ENCODE peak calls at places on chromosomes 2 and 18, in nine cellular contexts. One of them, this sample, is unnamed.

GRCh38 chr2:178194600-178195389 is 483 bp downstream of the OSBPL6 start:
- DNase-seq in A549: no peak
- DNase-seq in naive thymus-derived CD4-positive, alpha-beta T cell: peak
- DNase-seq in CD8-positive, alpha-beta memory T cell: no peak
- DNase-seq in psoas muscle: peak
- DNase-seq in heart right ventricle: peak
- DNase-seq in esophagus muscularis mucosa: no peak
- DNase-seq in mesenchymal stem cell: peak
- DNase-seq in A673: peak
- DNase-seq in this sample: peak

GRCh38 chr2:216694826-216695217 is 527 bp downstream of the IGFBP5 start:
- DNase-seq in A549: no peak
- DNase-seq in psoas muscle: no peak
- DNase-seq in heart right ventricle: no peak
- DNase-seq in naive thymus-derived CD4-positive, alpha-beta T cell: no peak
- DNase-seq in esophagus muscularis mucosa: no peak
- DNase-seq in mesenchymal stem cell: no peak
- DNase-seq in A673: no peak
- DNase-seq in CD8-positive, alpha-beta memory T cell: no peak
- DNase-seq in this sample: no peak

GRCh38 chr18:65725421-65726050 is 25.3 kb upstream of the CDH7 start:
- DNase-seq in mesenchymal stem cell: peak
- DNase-seq in esophagus muscularis mucosa: no peak
- DNase-seq in A673: peak
- DNase-seq in CD8-positive, alpha-beta memory T cell: no peak
- DNase-seq in A549: no peak
- DNase-seq in psoas muscle: no peak
- DNase-seq in naive thymus-derived CD4-positive, alpha-beta T cell: no peak
- DNase-seq in heart right ventricle: peak
- DNase-seq in this sample: no peak

GRCh38 chr2:196431957-196432356 is 207.6 kb upstream of the CCDC150 start:
- DNase-seq in esophagus muscularis mucosa: no peak
- DNase-seq in psoas muscle: no peak
- DNase-seq in heart right ventricle: no peak
- DNase-seq in CD8-positive, alpha-beta memory T cell: no peak
- DNase-seq in mesenchymal stem cell: peak
- DNase-seq in A549: peak
- DNase-seq in A673: peak
- DNase-seq in naive thymus-derived CD4-positive, alpha-beta T cell: no peak
- DNase-seq in this sample: no peak

GRCh38 chr2:236840857-236841256 is 244.8 kb upstream of the COPS8 start:
- DNase-seq in mesenchymal stem cell: no peak
- DNase-seq in psoas muscle: no peak
- DNase-seq in naive thymus-derived CD4-positive, alpha-beta T cell: no peak
- DNase-seq in heart right ventricle: peak
- DNase-seq in A549: no peak
- DNase-seq in CD8-positive, alpha-beta memory T cell: no peak
- DNase-seq in esophagus muscularis mucosa: no peak
- DNase-seq in A673: no peak
- DNase-seq in this sample: peak

GRCh38 chr18:48949051-48949605 is 1.6 kb downstream of the SMAD7 start:
- DNase-seq in naive thymus-derived CD4-positive, alpha-beta T cell: no peak
- DNase-seq in esophagus muscularis mucosa: no peak
- DNase-seq in psoas muscle: peak
- DNase-seq in CD8-positive, alpha-beta memory T cell: peak
- DNase-seq in mesenchymal stem cell: peak
- DNase-seq in A549: no peak
- DNase-seq in A673: peak
- DNase-seq in heart right ventricle: peak
- DNase-seq in this sample: peak

GRCh38 chr18:72675394-72675793 is 131.3 kb upstream of the CBLN2 start:
- DNase-seq in esophagus muscularis mucosa: no peak
- DNase-seq in A549: no peak
- DNase-seq in CD8-positive, alpha-beta memory T cell: no peak
- DNase-seq in A673: no peak
- DNase-seq in mesenchymal stem cell: no peak
- DNase-seq in heart right ventricle: no peak
- DNase-seq in naive thymus-derived CD4-positive, alpha-beta T cell: no peak
- DNase-seq in psoas muscle: no peak
- DNase-seq in this sample: no peak

GRCh38 chr2:118865106-118865505 is 17.7 kb upstream of the EN1 start:
- DNase-seq in mesenchymal stem cell: peak
- DNase-seq in CD8-positive, alpha-beta memory T cell: no peak
- DNase-seq in esophagus muscularis mucosa: no peak
- DNase-seq in psoas muscle: no peak
- DNase-seq in A549: peak
- DNase-seq in A673: peak
- DNase-seq in naive thymus-derived CD4-positive, alpha-beta T cell: no peak
- DNase-seq in heart right ventricle: peak
- DNase-seq in this sample: no peak

GRCh38 chr2:221572821-221573429 is 821 bp upstream of the EPHA4 start:
- DNase-seq in A673: peak
- DNase-seq in esophagus muscularis mucosa: no peak
- DNase-seq in mesenchymal stem cell: peak
- DNase-seq in heart right ventricle: peak
- DNase-seq in A549: peak
- DNase-seq in naive thymus-derived CD4-positive, alpha-beta T cell: peak
- DNase-seq in psoas muscle: peak
- DNase-seq in CD8-positive, alpha-beta memory T cell: no peak
- DNase-seq in this sample: peak

GRCh38 chr2:174704647-174705046 is 59.6 kb downstream of the CHRNA1 start:
- DNase-seq in A673: no peak
- DNase-seq in CD8-positive, alpha-beta memory T cell: no peak
- DNase-seq in psoas muscle: no peak
- DNase-seq in mesenchymal stem cell: peak
- DNase-seq in heart right ventricle: no peak
- DNase-seq in esophagus muscularis mucosa: no peak
- DNase-seq in A549: no peak
- DNase-seq in naive thymus-derived CD4-positive, alpha-beta T cell: no peak
- DNase-seq in this sample: no peak

GRCh38 chr2:216283038-216283900 is 89.0 kb downstream of the MARCHF4 start:
- DNase-seq in A549: peak
- DNase-seq in A673: peak
- DNase-seq in psoas muscle: no peak
- DNase-seq in heart right ventricle: no peak
- DNase-seq in mesenchymal stem cell: no peak
- DNase-seq in esophagus muscularis mucosa: no peak
- DNase-seq in naive thymus-derived CD4-positive, alpha-beta T cell: no peak
- DNase-seq in CD8-positive, alpha-beta memory T cell: no peak
- DNase-seq in this sample: no peak

GRCh38 chr2:167689444-167689843 is 558.0 kb downstream of the STK39 start:
- DNase-seq in A549: no peak
- DNase-seq in psoas muscle: no peak
- DNase-seq in naive thymus-derived CD4-positive, alpha-beta T cell: no peak
- DNase-seq in A673: peak
- DNase-seq in esophagus muscularis mucosa: no peak
- DNase-seq in heart right ventricle: no peak
- DNase-seq in mesenchymal stem cell: no peak
- DNase-seq in CD8-positive, alpha-beta memory T cell: no peak
- DNase-seq in this sample: no peak

GRCh38 chr2:101766337-101766736 is 68.8 kb downstream of the MAP4K4 start:
- DNase-seq in heart right ventricle: no peak
- DNase-seq in CD8-positive, alpha-beta memory T cell: no peak
- DNase-seq in psoas muscle: no peak
- DNase-seq in A549: no peak
- DNase-seq in mesenchymal stem cell: no peak
- DNase-seq in naive thymus-derived CD4-positive, alpha-beta T cell: no peak
- DNase-seq in esophagus muscularis mucosa: no peak
- DNase-seq in A673: peak
- DNase-seq in this sample: no peak

GRCh38 chr2:1881998-1882397 is 137.7 kb upstream of the PXDN start:
- DNase-seq in CD8-positive, alpha-beta memory T cell: no peak
- DNase-seq in mesenchymal stem cell: no peak
- DNase-seq in heart right ventricle: no peak
- DNase-seq in esophagus muscularis mucosa: no peak
- DNase-seq in A549: no peak
- DNase-seq in naive thymus-derived CD4-positive, alpha-beta T cell: no peak
- DNase-seq in A673: no peak
- DNase-seq in psoas muscle: no peak
- DNase-seq in this sample: no peak

GRCh38 chr2:99974275-99974674 is 168.1 kb downstream of the AFF3 start:
- DNase-seq in esophagus muscularis mucosa: no peak
- DNase-seq in naive thymus-derived CD4-positive, alpha-beta T cell: no peak
- DNase-seq in psoas muscle: no peak
- DNase-seq in CD8-positive, alpha-beta memory T cell: no peak
- DNase-seq in A549: no peak
- DNase-seq in mesenchymal stem cell: peak
- DNase-seq in heart right ventricle: no peak
- DNase-seq in A673: no peak
- DNase-seq in this sample: no peak

GRCh38 chr2:20190862-20191713 is 33.8 kb downstream of the SDC1 start:
- DNase-seq in CD8-positive, alpha-beta memory T cell: no peak
- DNase-seq in psoas muscle: no peak
- DNase-seq in A673: no peak
- DNase-seq in heart right ventricle: no peak
- DNase-seq in mesenchymal stem cell: peak
- DNase-seq in esophagus muscularis mucosa: no peak
- DNase-seq in A549: peak
- DNase-seq in naive thymus-derived CD4-positive, alpha-beta T cell: no peak
- DNase-seq in this sample: no peak

GRCh38 chr18:11339121-11339520 is 189.8 kb upstream of the PIEZO2 start:
- DNase-seq in heart right ventricle: no peak
- DNase-seq in psoas muscle: no peak
- DNase-seq in A549: no peak
- DNase-seq in mesenchymal stem cell: no peak
- DNase-seq in CD8-positive, alpha-beta memory T cell: no peak
- DNase-seq in naive thymus-derived CD4-positive, alpha-beta T cell: no peak
- DNase-seq in A673: no peak
- DNase-seq in esophagus muscularis mucosa: no peak
- DNase-seq in this sample: no peak

GRCh38 chr2:210502997-210503621 is 26.6 kb upstream of the LANCL1 start:
- DNase-seq in esophagus muscularis mucosa: no peak
- DNase-seq in A549: peak
- DNase-seq in mesenchymal stem cell: peak
- DNase-seq in CD8-positive, alpha-beta memory T cell: peak
- DNase-seq in naive thymus-derived CD4-positive, alpha-beta T cell: no peak
- DNase-seq in psoas muscle: peak
- DNase-seq in A673: peak
- DNase-seq in heart right ventricle: peak
- DNase-seq in this sample: no peak

GRCh38 chr2:31980674-31981356 is 30.0 kb downstream of the MEMO1 start:
- DNase-seq in heart right ventricle: no peak
- DNase-seq in CD8-positive, alpha-beta memory T cell: no peak
- DNase-seq in A673: peak
- DNase-seq in naive thymus-derived CD4-positive, alpha-beta T cell: no peak
- DNase-seq in esophagus muscularis mucosa: no peak
- DNase-seq in mesenchymal stem cell: peak
- DNase-seq in psoas muscle: no peak
- DNase-seq in A549: peak
- DNase-seq in this sample: no peak

GRCh38 chr2:119223521-119224390 is at the start of gene STEAP3:
- DNase-seq in A549: peak
- DNase-seq in mesenchymal stem cell: peak
- DNase-seq in esophagus muscularis mucosa: no peak
- DNase-seq in CD8-positive, alpha-beta memory T cell: no peak
- DNase-seq in naive thymus-derived CD4-positive, alpha-beta T cell: no peak
- DNase-seq in A673: peak
- DNase-seq in heart right ventricle: peak
- DNase-seq in psoas muscle: peak
- DNase-seq in this sample: peak

GRCh38 chr18:24408496-24408895 is 10.9 kb upstream of the OSBPL1A start:
- DNase-seq in mesenchymal stem cell: no peak
- DNase-seq in heart right ventricle: no peak
- DNase-seq in psoas muscle: no peak
- DNase-seq in esophagus muscularis mucosa: no peak
- DNase-seq in naive thymus-derived CD4-positive, alpha-beta T cell: no peak
- DNase-seq in A673: no peak
- DNase-seq in CD8-positive, alpha-beta memory T cell: no peak
- DNase-seq in A549: no peak
- DNase-seq in this sample: no peak

GRCh38 chr2:222076978-222077690 is 221.7 kb downstream of the PAX3 start:
- DNase-seq in psoas muscle: no peak
- DNase-seq in CD8-positive, alpha-beta memory T cell: no peak
- DNase-seq in A549: no peak
- DNase-seq in naive thymus-derived CD4-positive, alpha-beta T cell: no peak
- DNase-seq in A673: no peak
- DNase-seq in esophagus muscularis mucosa: no peak
- DNase-seq in heart right ventricle: no peak
- DNase-seq in mesenchymal stem cell: no peak
- DNase-seq in this sample: no peak

GRCh38 chr2:225916692-225917091 is 517.2 kb downstream of the NYAP2 start:
- DNase-seq in A549: no peak
- DNase-seq in CD8-positive, alpha-beta memory T cell: no peak
- DNase-seq in naive thymus-derived CD4-positive, alpha-beta T cell: no peak
- DNase-seq in A673: no peak
- DNase-seq in heart right ventricle: no peak
- DNase-seq in psoas muscle: no peak
- DNase-seq in mesenchymal stem cell: no peak
- DNase-seq in esophagus muscularis mucosa: no peak
- DNase-seq in this sample: no peak
- H3K27ac ChIP-seq in A549: no peak
- H3K27ac ChIP-seq in CD8-positive, alpha-beta memory T cell: no peak
- H3K27ac ChIP-seq in naive thymus-derived CD4-positive, alpha-beta T cell: no peak
- H3K27ac ChIP-seq in A673: no peak
- H3K27ac ChIP-seq in heart right ventricle: no peak
- H3K27ac ChIP-seq in psoas muscle: no peak
- H3K27ac ChIP-seq in mesenchymal stem cell: no peak
- H3K27ac ChIP-seq in esophagus muscularis mucosa: no peak
- H3K27ac ChIP-seq in this sample: no peak

DNA sequence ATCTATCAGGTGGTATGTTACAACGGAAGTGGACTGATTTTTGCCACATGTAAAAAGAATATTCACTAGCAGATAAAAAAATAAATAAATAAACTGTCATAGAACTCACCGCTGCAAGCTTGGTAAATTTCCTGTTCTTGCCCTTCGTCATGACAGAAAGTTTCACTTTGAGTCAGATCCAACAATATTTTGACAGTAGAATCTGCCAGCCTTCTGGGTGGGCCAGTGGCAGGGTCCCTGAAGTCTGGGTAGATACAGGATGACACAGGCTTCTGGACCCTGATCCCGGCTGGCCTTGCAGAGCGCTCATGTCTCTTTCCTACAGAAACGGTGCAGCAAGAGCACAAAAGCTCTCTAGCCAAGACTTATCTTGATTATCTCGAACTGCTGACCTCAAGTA is 97.8 kb upstream of the PMAIP1 start:
- DNase-seq in A549: no peak
- DNase-seq in heart right ventricle: no peak
- DNase-seq in CD8-positive, alpha-beta memory T cell: no peak
- DNase-seq in esophagus muscularis mucosa: no peak
- DNase-seq in psoas muscle: no peak
- DNase-seq in naive thymus-derived CD4-positive, alpha-beta T cell: no peak
- DNase-seq in A673: no peak
- DNase-seq in mesenchymal stem cell: no peak
- DNase-seq in this sample: no peak
- H3K27ac ChIP-seq in A549: no peak
- H3K27ac ChIP-seq in heart right ventricle: no peak
- H3K27ac ChIP-seq in CD8-positive, alpha-beta memory T cell: peak
- H3K27ac ChIP-seq in esophagus muscularis mucosa: no peak
- H3K27ac ChIP-seq in psoas muscle: no peak
- H3K27ac ChIP-seq in naive thymus-derived CD4-positive, alpha-beta T cell: no peak
- H3K27ac ChIP-seq in A673: no peak
- H3K27ac ChIP-seq in mesenchymal stem cell: no peak
- H3K27ac ChIP-seq in this sample: no peak

GRCh38 chr2:10190737-10191532 is 68.4 kb downstream of the RRM2 start:
- DNase-seq in A673: no peak
- DNase-seq in heart right ventricle: no peak
- DNase-seq in esophagus muscularis mucosa: no peak
- DNase-seq in A549: no peak
- DNase-seq in CD8-positive, alpha-beta memory T cell: no peak
- DNase-seq in naive thymus-derived CD4-positive, alpha-beta T cell: no peak
- DNase-seq in mesenchymal stem cell: no peak
- DNase-seq in psoas muscle: no peak
- DNase-seq in this sample: no peak
- H3K27ac ChIP-seq in A673: no peak
- H3K27ac ChIP-seq in heart right ventricle: no peak
- H3K27ac ChIP-seq in esophagus muscularis mucosa: no peak
- H3K27ac ChIP-seq in A549: no peak
- H3K27ac ChIP-seq in CD8-positive, alpha-beta memory T cell: no peak
- H3K27ac ChIP-seq in naive thymus-derived CD4-positive, alpha-beta T cell: no peak
- H3K27ac ChIP-seq in mesenchymal stem cell: no peak
- H3K27ac ChIP-seq in psoas muscle: no peak
- H3K27ac ChIP-seq in this sample: no peak

GRCh38 chr18:21682276-21683051 is 22.1 kb downstream of the ABHD3 start:
- DNase-seq in heart right ventricle: peak
- DNase-seq in CD8-positive, alpha-beta memory T cell: peak
- DNase-seq in esophagus muscularis mucosa: no peak
- DNase-seq in psoas muscle: no peak
- DNase-seq in A549: no peak
- DNase-seq in naive thymus-derived CD4-positive, alpha-beta T cell: no peak
- DNase-seq in mesenchymal stem cell: peak
- DNase-seq in A673: peak
- DNase-seq in this sample: no peak
- H3K27ac ChIP-seq in heart right ventricle: peak
- H3K27ac ChIP-seq in CD8-positive, alpha-beta memory T cell: peak
- H3K27ac ChIP-seq in esophagus muscularis mucosa: no peak
- H3K27ac ChIP-seq in psoas muscle: peak
- H3K27ac ChIP-seq in A549: no peak
- H3K27ac ChIP-seq in naive thymus-derived CD4-positive, alpha-beta T cell: peak
- H3K27ac ChIP-seq in mesenchymal stem cell: no peak
- H3K27ac ChIP-seq in A673: peak
- H3K27ac ChIP-seq in this sample: peak